ENCODE peak calls at places on chromosomes 4 and X, in four cellular contexts. One of them, this sample, is unnamed.

GRCh38 chrX:135295238-135295943 is 13.9 kb upstream of the ETDC start:
- DNase-seq in fibroblast of villous mesenchyme: peak
- DNase-seq in ovary: peak
- DNase-seq in fibroblast of lung: peak
- DNase-seq in this sample: no peak

GRCh38 chr4:7860600-7861158 is 79.0 kb downstream of the AFAP1 start:
- DNase-seq in fibroblast of villous mesenchyme: no peak
- DNase-seq in ovary: no peak
- DNase-seq in fibroblast of lung: no peak
- DNase-seq in this sample: no peak

GRCh38 chr4:93710101-93710846 is 118.3 kb upstream of the ATOH1 start:
- DNase-seq in fibroblast of villous mesenchyme: no peak
- DNase-seq in ovary: no peak
- DNase-seq in fibroblast of lung: peak
- DNase-seq in this sample: no peak

GRCh38 chrX:10516781-10517322 is 103.5 kb downstream of the MID1 start:
- DNase-seq in fibroblast of villous mesenchyme: no peak
- DNase-seq in ovary: no peak
- DNase-seq in fibroblast of lung: no peak
- DNase-seq in this sample: no peak

GRCh38 chr4:146343776-146344175 is 129.4 kb downstream of the REELD1 start:
- DNase-seq in fibroblast of villous mesenchyme: no peak
- DNase-seq in ovary: no peak
- DNase-seq in fibroblast of lung: no peak
- DNase-seq in this sample: no peak

GRCh38 chr4:93659629-93660028 is 168.9 kb upstream of the ATOH1 start:
- DNase-seq in fibroblast of villous mesenchyme: no peak
- DNase-seq in ovary: no peak
- DNase-seq in fibroblast of lung: peak
- DNase-seq in this sample: no peak

GRCh38 chr4:44716597-44716996 is 9.8 kb downstream of the GNPDA2 start:
- DNase-seq in fibroblast of villous mesenchyme: no peak
- DNase-seq in ovary: no peak
- DNase-seq in fibroblast of lung: no peak
- DNase-seq in this sample: no peak

GRCh38 chr4:123667496-123667895 is 270.9 kb downstream of the SPRY1 start:
- DNase-seq in fibroblast of villous mesenchyme: no peak
- DNase-seq in ovary: no peak
- DNase-seq in fibroblast of lung: peak
- DNase-seq in this sample: peak

GRCh38 chrX:115901241-115901640 is 269.3 kb upstream of the AGTR2 start:
- DNase-seq in fibroblast of villous mesenchyme: no peak
- DNase-seq in ovary: no peak
- DNase-seq in fibroblast of lung: no peak
- DNase-seq in this sample: no peak

GRCh38 chrX:10033360-10034007 is 66.3 kb downstream of the CLDN34 start:
- DNase-seq in fibroblast of villous mesenchyme: peak
- DNase-seq in ovary: no peak
- DNase-seq in fibroblast of lung: no peak
- DNase-seq in this sample: no peak

GRCh38 chr4:153931804-153932203 is 142.9 kb upstream of the SFRP2 start:
- DNase-seq in fibroblast of villous mesenchyme: peak
- DNase-seq in ovary: no peak
- DNase-seq in fibroblast of lung: peak
- DNase-seq in this sample: no peak

GRCh38 chr4:7826909-7827306 is 112.8 kb downstream of the AFAP1 start:
- DNase-seq in fibroblast of villous mesenchyme: no peak
- DNase-seq in ovary: no peak
- DNase-seq in fibroblast of lung: no peak
- DNase-seq in this sample: no peak

GRCh38 chr4:140884431-140885058 is 128.4 kb upstream of the TBC1D9 start:
- DNase-seq in fibroblast of villous mesenchyme: peak
- DNase-seq in ovary: no peak
- DNase-seq in fibroblast of lung: peak
- DNase-seq in this sample: no peak

GRCh38 chr4:48268956-48269860 is at the start of gene TEC:
- DNase-seq in fibroblast of villous mesenchyme: peak
- DNase-seq in ovary: no peak
- DNase-seq in fibroblast of lung: peak
- DNase-seq in this sample: no peak

GRCh38 chr4:139808381-139809206 is 143.0 kb downstream of the MGST2 start:
- DNase-seq in fibroblast of villous mesenchyme: peak
- DNase-seq in ovary: no peak
- DNase-seq in fibroblast of lung: no peak
- DNase-seq in this sample: no peak

GRCh38 chr4:48093949-48094550 is 40.0 kb downstream of the TXK start:
- DNase-seq in fibroblast of villous mesenchyme: no peak
- DNase-seq in ovary: no peak
- DNase-seq in fibroblast of lung: no peak
- DNase-seq in this sample: no peak

GRCh38 chr4:169604131-169604900 is 8.1 kb downstream of the NEK1 start:
- DNase-seq in fibroblast of villous mesenchyme: peak
- DNase-seq in ovary: no peak
- DNase-seq in fibroblast of lung: peak
- DNase-seq in this sample: no peak

GRCh38 chr4:154030152-154030551 is 241.3 kb upstream of the SFRP2 start:
- DNase-seq in fibroblast of villous mesenchyme: no peak
- DNase-seq in ovary: no peak
- DNase-seq in fibroblast of lung: no peak
- DNase-seq in this sample: no peak

GRCh38 chrX:120309873-120310730 is 1.2 kb downstream of the TMEM255A start:
- DNase-seq in fibroblast of villous mesenchyme: no peak
- DNase-seq in ovary: peak
- DNase-seq in fibroblast of lung: no peak
- DNase-seq in this sample: no peak

GRCh38 chr4:156475322-156475721 is 496.3 kb downstream of the PDGFC start:
- DNase-seq in fibroblast of villous mesenchyme: peak
- DNase-seq in ovary: no peak
- DNase-seq in fibroblast of lung: peak
- DNase-seq in this sample: peak

GRCh38 chr4:48930654-48931053 is 24.1 kb upstream of the OCIAD2 start:
- DNase-seq in fibroblast of villous mesenchyme: no peak
- DNase-seq in ovary: no peak
- DNase-seq in fibroblast of lung: no peak
- DNase-seq in this sample: no peak

GRCh38 chr4:6568689-6569332 is 6.2 kb upstream of the MAN2B2 start:
- DNase-seq in fibroblast of villous mesenchyme: peak
- DNase-seq in ovary: no peak
- DNase-seq in fibroblast of lung: peak
- DNase-seq in this sample: peak

GRCh38 chrX:119427024-119427794 is 28.1 kb downstream of the SLC25A43 start:
- DNase-seq in fibroblast of villous mesenchyme: no peak
- DNase-seq in ovary: no peak
- DNase-seq in fibroblast of lung: peak
- DNase-seq in this sample: no peak

GRCh38 chrX:110418220-110418856 is 59.7 kb downstream of the RTL9 start:
- DNase-seq in fibroblast of villous mesenchyme: peak
- DNase-seq in ovary: peak
- DNase-seq in fibroblast of lung: peak
- DNase-seq in this sample: no peak

GRCh38 chr4:100742045-100742444 is 224.2 kb upstream of the EMCN start:
- DNase-seq in fibroblast of villous mesenchyme: peak
- DNase-seq in ovary: no peak
- DNase-seq in fibroblast of lung: peak
- DNase-seq in this sample: no peak

GRCh38 chr4:115376866-115377265 is 263.4 kb upstream of the NDST4 start:
- DNase-seq in fibroblast of villous mesenchyme: no peak
- DNase-seq in ovary: no peak
- DNase-seq in fibroblast of lung: no peak
- DNase-seq in this sample: no peak

GRCh38 chr4:22643952-22644351 is 48.8 kb upstream of the GBA3 start:
- DNase-seq in fibroblast of villous mesenchyme: no peak
- DNase-seq in ovary: no peak
- DNase-seq in fibroblast of lung: no peak
- DNase-seq in this sample: no peak

GRCh38 chr4:102404551-102404969 is 59.3 kb upstream of the SLC39A8 start:
- DNase-seq in fibroblast of villous mesenchyme: peak
- DNase-seq in ovary: no peak
- DNase-seq in fibroblast of lung: no peak
- DNase-seq in this sample: no peak

GRCh38 chr4:121728798-121729226 is 32.0 kb upstream of the ANXA5 start:
- DNase-seq in fibroblast of villous mesenchyme: peak
- DNase-seq in ovary: no peak
- DNase-seq in fibroblast of lung: peak
- DNase-seq in this sample: peak

GRCh38 chrX:31988975-31989374 is 917.1 kb upstream of the FTHL17 start:
- DNase-seq in fibroblast of villous mesenchyme: no peak
- DNase-seq in ovary: no peak
- DNase-seq in fibroblast of lung: no peak
- DNase-seq in this sample: no peak

GRCh38 chr4:106273831-106274230 is 42.2 kb downstream of the TBCK start:
- DNase-seq in fibroblast of villous mesenchyme: peak
- DNase-seq in ovary: no peak
- DNase-seq in fibroblast of lung: peak
- DNase-seq in this sample: no peak

GRCh38 chr4:176287546-176287945 is 18.5 kb upstream of the ASB5 start:
- DNase-seq in fibroblast of villous mesenchyme: no peak
- DNase-seq in ovary: no peak
- DNase-seq in fibroblast of lung: no peak
- DNase-seq in this sample: no peak

GRCh38 chr4:178689926-178690325 is 1247.7 kb upstream of the AGA start:
- DNase-seq in fibroblast of villous mesenchyme: no peak
- DNase-seq in ovary: no peak
- DNase-seq in fibroblast of lung: no peak
- DNase-seq in this sample: no peak
- H3K4me3 ChIP-seq in fibroblast of villous mesenchyme: no peak
- H3K4me3 ChIP-seq in ovary: no peak
- H3K4me3 ChIP-seq in fibroblast of lung: no peak
- H3K4me3 ChIP-seq in this sample: no peak

DNA sequence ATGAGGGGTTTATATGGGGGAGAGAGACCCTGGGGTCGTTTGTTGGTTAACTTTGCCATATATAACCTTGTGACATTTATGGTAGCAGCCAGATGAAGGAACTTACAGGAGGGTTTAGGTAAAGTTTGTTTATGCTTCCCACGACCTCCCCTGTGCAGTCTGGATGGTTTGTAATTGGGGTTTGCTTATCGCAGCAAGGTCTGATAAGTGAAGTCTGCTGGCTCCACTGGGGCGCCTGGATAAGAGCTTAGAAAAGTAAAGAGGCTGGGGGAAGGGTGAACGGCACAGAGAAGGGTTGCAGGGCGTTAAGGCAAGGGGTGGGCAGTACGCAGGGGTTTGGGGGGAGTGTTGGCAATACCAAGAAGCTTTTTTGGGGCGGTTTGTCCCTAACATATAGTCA is 98.7 kb downstream of the KDM6A start:
- DNase-seq in fibroblast of villous mesenchyme: peak
- DNase-seq in ovary: no peak
- DNase-seq in fibroblast of lung: no peak
- DNase-seq in this sample: no peak
- TF ChIP-seq CTCF in fibroblast of villous mesenchyme: no peak
- TF ChIP-seq CTCF in ovary: no peak
- TF ChIP-seq CTCF in fibroblast of lung: no peak
- TF ChIP-seq CTCF in this sample: no peak

DNA sequence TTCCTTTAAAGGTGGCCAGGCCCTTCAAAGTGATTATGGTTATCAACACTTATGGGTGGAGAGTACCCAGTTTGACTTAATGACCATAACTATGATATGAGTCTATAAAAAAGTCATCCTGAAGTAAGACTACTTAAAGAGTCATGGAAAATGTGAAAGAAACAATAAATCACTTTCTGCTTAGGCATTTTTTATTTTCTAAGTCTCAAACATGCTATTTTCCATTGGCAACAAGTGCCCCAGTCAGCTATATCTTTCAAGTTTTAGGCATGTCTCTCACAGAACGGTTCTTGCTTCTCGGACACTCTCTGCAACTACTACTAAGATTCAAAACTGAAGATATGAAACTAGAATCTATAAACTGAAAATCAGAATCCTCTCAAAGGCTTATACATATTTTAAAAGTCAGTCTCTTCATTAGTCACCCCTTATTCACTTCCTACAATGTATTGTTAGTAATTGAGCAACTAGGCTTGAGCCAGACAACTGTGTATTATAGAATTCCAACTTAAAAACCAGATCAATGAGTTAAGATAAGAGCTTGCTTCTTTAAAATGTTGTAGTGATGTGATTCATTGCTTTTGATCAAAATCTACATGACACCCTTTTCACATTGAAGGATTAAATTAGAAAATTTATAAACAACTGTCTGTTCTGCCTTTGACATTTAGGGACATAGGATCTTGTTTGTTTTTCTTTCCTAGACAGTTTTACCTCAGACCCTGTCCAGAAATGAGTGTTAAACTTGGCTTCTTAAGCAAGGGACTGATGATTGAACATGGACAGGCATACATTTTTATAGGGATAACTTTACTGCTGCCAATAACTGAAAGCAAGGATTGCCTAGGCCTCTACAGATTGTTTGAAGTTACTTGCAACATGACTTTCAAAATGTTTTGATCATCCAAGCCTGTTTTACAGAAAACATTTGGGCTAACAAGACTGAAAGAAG is 2.9 kb downstream of the ANTXR2 start:
- DNase-seq in fibroblast of villous mesenchyme: peak
- DNase-seq in ovary: no peak
- DNase-seq in fibroblast of lung: peak
- DNase-seq in this sample: no peak
- H3K4me3 ChIP-seq in fibroblast of villous mesenchyme: peak
- H3K4me3 ChIP-seq in ovary: peak
- H3K4me3 ChIP-seq in fibroblast of lung: peak
- H3K4me3 ChIP-seq in this sample: peak

GRCh38 chr4:150007512-150007911 is 70.7 kb upstream of the DCLK2 start:
- DNase-seq in fibroblast of villous mesenchyme: no peak
- DNase-seq in ovary: no peak
- DNase-seq in fibroblast of lung: no peak
- DNase-seq in this sample: peak
- TF ChIP-seq CTCF in fibroblast of villous mesenchyme: no peak
- TF ChIP-seq CTCF in ovary: no peak
- TF ChIP-seq CTCF in fibroblast of lung: no peak
- TF ChIP-seq CTCF in this sample: no peak

DNA sequence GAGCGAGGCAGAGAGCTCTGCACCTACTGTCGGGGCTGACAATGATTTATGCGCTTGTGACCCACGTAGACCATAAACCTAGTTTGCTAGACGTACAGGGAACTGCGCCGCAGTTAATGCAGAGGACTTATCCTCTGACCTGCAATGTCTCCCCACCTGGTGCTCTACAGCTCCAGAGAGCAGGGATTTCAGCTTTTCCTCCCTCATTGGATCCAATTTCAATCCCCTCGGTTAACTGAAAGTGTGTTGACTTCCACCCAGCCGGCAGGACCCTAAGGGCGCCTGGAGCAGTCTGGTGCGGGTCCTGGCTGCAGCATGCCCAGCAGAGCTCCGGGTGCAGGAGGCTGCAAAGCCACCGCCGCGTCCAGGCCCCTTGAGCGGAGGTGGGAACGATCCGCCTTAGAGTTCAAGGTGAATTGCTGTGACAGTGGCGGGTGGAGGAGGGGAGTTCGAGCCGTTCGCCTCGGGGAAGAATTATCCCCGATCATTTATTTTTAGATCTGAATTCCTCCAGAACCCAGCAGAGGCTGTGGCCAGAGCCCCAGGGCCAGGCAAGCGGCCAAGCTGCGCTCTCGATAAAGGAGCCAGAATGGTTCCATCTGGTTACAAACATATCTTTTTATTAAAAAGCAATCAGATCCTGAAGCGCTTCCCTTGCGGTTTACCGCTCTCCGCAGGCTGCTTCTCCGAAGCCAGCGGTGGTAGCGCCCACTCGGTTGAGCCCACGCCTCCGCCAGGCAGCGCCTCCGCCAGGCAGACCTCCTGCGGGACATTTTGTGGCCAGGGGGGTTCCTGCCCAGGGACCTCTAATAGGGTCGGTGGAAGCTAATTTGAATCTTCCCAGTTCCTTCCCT is 66.0 kb downstream of the FBXO8 start:
- DNase-seq in fibroblast of villous mesenchyme: peak
- DNase-seq in ovary: peak
- DNase-seq in fibroblast of lung: peak
- DNase-seq in this sample: peak
- H3K4me3 ChIP-seq in fibroblast of villous mesenchyme: peak
- H3K4me3 ChIP-seq in ovary: peak
- H3K4me3 ChIP-seq in fibroblast of lung: peak
- H3K4me3 ChIP-seq in this sample: peak

This sample was measured in AG04449.